ENCODE peak calls at places on chromosome 13, in eight cellular contexts. R is right atrium auricular region, B is left lung, J is cardiac fibroblast, G is SK-N-SH, L is brain microvascular endothelial cell, C is transverse colon, F is astrocyte of the spinal cord. Z is an unnamed sample.

GRCh38 chr13:47886314-47886713 is 114.8 kb downstream of the SUCLA2 start:
- DNase-seq in G (no peak), B (no peak), J (peak; percentile 8), F (no peak), C (no peak), L (no peak), R (no peak), Z (no peak)

GRCh38 chr13:80787604-80788003 is 446.7 kb upstream of the SPRY2 start:
- DNase-seq in L (no peak), B (no peak), C (no peak), G (no peak), F (no peak), J (no peak), R (no peak), Z (no peak)

GRCh38 chr13:110683203-110683883 is 22.6 kb downstream of the CARS2 start:
- DNase-seq in G (no peak), B (no peak), F (peak; percentile 28), J (peak; percentile 25), C (no peak), L (no peak), R (no peak), Z (no peak)

GRCh38 chr13:97221491-97221890 is 642 bp upstream of the MBNL2 start:
- DNase-seq in G (no peak), J (no peak), C (no peak), B (no peak), L (no peak), F (no peak), R (no peak), Z (no peak)

GRCh38 chr13:98508280-98509074 is 68.4 kb downstream of the STK24 start:
- DNase-seq in L (peak; percentile 64), F (peak; percentile 87), R (no peak), J (peak; percentile 63), B (no peak), G (no peak), C (no peak), Z (no peak)

GRCh38 chr13:49248433-49249002 is 793 bp downstream of the CDADC1 start:
- DNase-seq in B (no peak), L (peak; percentile 6), R (peak; percentile 69), F (peak; percentile 25), J (peak; percentile 54), C (no peak), G (peak; percentile 8), Z (no peak)

GRCh38 chr13:94390881-94391280 is 88.6 kb downstream of the DCT start:
- DNase-seq in R (no peak), B (no peak), J (peak; percentile 60), F (peak; percentile 16), L (no peak), G (no peak), C (no peak), Z (no peak)

GRCh38 chr13:73810647-73811046 is 323.6 kb downstream of the KLF12 start:
- DNase-seq in F (no peak), J (no peak), G (no peak), R (no peak), B (no peak), C (no peak), L (no peak), Z (no peak)

GRCh38 chr13:88648598-88649373 is 977.6 kb downstream of the SLITRK5 start:
- DNase-seq in C (no peak), J (no peak), F (no peak), G (no peak), R (no peak), B (no peak), L (no peak), Z (no peak)

GRCh38 chr13:49995535-49996165 is 1.2 kb upstream of the TRIM13 start:
- DNase-seq in B (no peak), R (no peak), F (peak; percentile 40), L (peak; percentile 16), J (peak; percentile 39), G (peak; percentile 9), C (no peak), Z (no peak)

GRCh38 chr13:97852181-97852874 is 101.1 kb upstream of the IPO5 start:
- DNase-seq in R (no peak), F (no peak), C (no peak), L (no peak), B (no peak), J (no peak), G (no peak), Z (no peak)

GRCh38 chr13:75792526-75793187 is 156.5 kb downstream of the LMO7 start:
- DNase-seq in G (no peak), C (peak; percentile 27), J (peak; percentile 72), L (no peak), B (no peak), R (no peak), F (no peak), Z (no peak)

GRCh38 chr13:112443191-112444000 is 67.2 kb downstream of the SPACA7 start:
- DNase-seq in L (no peak), F (no peak), R (peak; percentile 40), G (peak; percentile 64), B (peak; percentile 79), J (peak; percentile 2), C (no peak), Z (peak; percentile 59)

GRCh38 chr13:70253834-70254233 is 145.6 kb upstream of the KLHL1 start:
- DNase-seq in C (no peak), G (no peak), B (no peak), F (peak; percentile 53), L (peak; percentile 46), J (peak; percentile 4), R (no peak), Z (no peak)

GRCh38 chr13:93505104-93505952 is 278.7 kb downstream of the GPC6 start:
- DNase-seq in R (no peak), B (no peak), C (no peak), L (peak; percentile 64), G (no peak), F (peak; percentile 33), J (peak; percentile 66), Z (no peak)

GRCh38 chr13:92224052-92224821 is 825.8 kb downstream of the GPC5 start:
- DNase-seq in F (peak; percentile 95), J (peak; percentile 94), C (no peak), R (no peak), B (no peak), G (no peak), L (peak; percentile 92), Z (no peak)

GRCh38 chr13:39369161-39369890 is 233.7 kb downstream of the LHFPL6 start:
- DNase-seq in F (no peak), L (no peak), C (no peak), G (no peak), J (no peak), B (no peak), R (no peak), Z (no peak)

GRCh38 chr13:32902898-32903297 is 113.3 kb upstream of the KL start:
- DNase-seq in C (peak; percentile 34), R (peak; percentile 85), J (peak; percentile 60), F (peak; percentile 49), G (no peak), B (no peak), L (no peak), Z (no peak)

GRCh38 chr13:46817838-46818476 is 21.0 kb upstream of the ESD start:
- DNase-seq in G (no peak), C (no peak), F (no peak), L (no peak), R (no peak), B (no peak), J (no peak), Z (no peak)

GRCh38 chr13:26379831-26380230 is 125.9 kb downstream of the CDK8 start:
- DNase-seq in R (no peak), J (no peak), C (no peak), B (no peak), L (no peak), F (no peak), G (no peak), Z (no peak)

GRCh38 chr13:73428706-73429105 is 369.9 kb downstream of the KLF5 start:
- DNase-seq in C (no peak), G (no peak), F (no peak), L (no peak), R (no peak), J (no peak), B (no peak), Z (no peak)

GRCh38 chr13:43785681-43786471 is 896 bp downstream of the ENOX1 start:
- DNase-seq in G (peak; percentile 89), L (peak; percentile 73), F (peak; percentile 68), C (peak; percentile 69), R (peak; percentile 78), B (peak; percentile 83), J (peak; percentile 81), Z (peak; percentile 68)

GRCh38 chr13:43786766-43787517 is at the start of gene ENOX1:
- DNase-seq in G (peak; percentile 92), F (peak; percentile 79), C (peak; percentile 38), B (peak; percentile 81), R (no peak), L (peak; percentile 48), J (peak; percentile 86), Z (peak; percentile 68)

GRCh38 chr13:43787518-43787891 is 733 bp upstream of the ENOX1 start:
- DNase-seq in F (peak; percentile 9), J (no peak), R (no peak), L (no peak), B (no peak), G (no peak), C (no peak), Z (no peak)

GRCh38 chr13:43786472-43786765 is 353 bp downstream of the ENOX1 start:
- DNase-seq in J (no peak), G (no peak), F (no peak), C (no peak), L (no peak), R (no peak), B (no peak), Z (no peak)

DNA sequence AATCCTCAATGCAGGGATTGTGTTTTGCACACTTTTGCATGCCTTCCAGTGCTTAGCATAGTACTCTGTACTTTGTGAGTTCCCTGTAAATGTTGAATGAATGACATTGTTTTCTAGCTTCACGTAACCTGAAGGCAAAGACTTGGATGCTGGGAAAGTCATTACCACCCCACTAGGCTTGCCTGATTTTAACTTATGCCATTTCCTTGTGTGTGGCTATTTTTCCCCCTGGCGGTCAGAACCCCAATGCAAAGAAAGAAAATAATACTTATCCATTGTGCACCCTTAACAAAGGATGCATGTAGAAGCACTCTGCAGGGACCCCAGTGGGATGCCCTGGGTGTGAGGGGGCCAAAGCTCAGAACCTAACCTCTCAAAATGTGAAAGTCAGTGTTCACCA is 1.2 kb upstream of the ENOX1 start:
- DNase-seq in J (peak; percentile 65), L (peak; percentile 65), R (no peak), B (no peak), F (peak; percentile 61), C (no peak), G (peak; percentile 49), Z (peak; percentile 28)
- H3K4me3 ChIP-seq in J (no peak overlapping the region), L (peak overlapping the region; percentile 63), R (no peak overlapping the region), B (no peak overlapping the region), F (peak overlapping the region; percentile 60), C (no peak overlapping the region), G (peak overlapping the region; percentile 73), Z (peak overlapping the region; percentile 44)

GRCh38 chr13:29940715-29941114 is 90.3 kb upstream of the UBL3 start:
- DNase-seq in R (no peak), B (no peak), C (no peak), F (no peak), G (no peak), J (no peak), L (no peak), Z (no peak)
- H3K4me3 ChIP-seq in R (no peak overlapping the region), B (no peak overlapping the region), C (no peak overlapping the region), F (no peak overlapping the region), G (no peak overlapping the region), J (no peak overlapping the region), L (no peak overlapping the region), Z (no peak overlapping the region)

GRCh38 chr13:113729329-113730019 is 29.6 kb upstream of the TMEM255B start:
- DNase-seq in R (no peak), G (peak; percentile 70), B (peak; percentile 73), J (no peak), C (no peak), L (no peak), F (no peak), Z (peak; percentile 18)
- H3K4me3 ChIP-seq in R (no peak overlapping the region), G (no peak overlapping the region), B (no peak overlapping the region), J (no peak overlapping the region), C (no peak overlapping the region), L (no peak overlapping the region), F (no peak overlapping the region), Z (no peak overlapping the region)

GRCh38 chr13:106484084-106484754 is 51.2 kb downstream of the EFNB2 start:
- DNase-seq in G (no peak), C (no peak), F (no peak), B (no peak), J (no peak), L (no peak), R (no peak), Z (no peak)
- H3K4me3 ChIP-seq in G (no peak overlapping the region), C (no peak overlapping the region), F (no peak overlapping the region), B (no peak overlapping the region), J (no peak overlapping the region), L (no peak overlapping the region), R (no peak overlapping the region), Z (no peak overlapping the region)